ENCODE peak calls at places on chromosomes 5 and 9, in eight cellular contexts. M is suprapubic skin, F is endothelial cell, R is upper lobe of right lung, O is right atrium auricular region, L is left lung, W is HCT116, Y is Peyer's patch. K is an unnamed sample.

GRCh38 chr5:43411489-43411888 is 702 bp downstream of the CCL28 start:
- DNase-seq in M (no peak), F (no peak), R (no peak), O (no peak), L (no peak), W (no peak), Y (no peak), K (no peak)

GRCh38 chr9:77589046-77589795 is 58.9 kb downstream of the GNA14 start:
- DNase-seq in M (no peak), F (no peak), R (no peak), O (no peak), L (peak), W (no peak), Y (no peak), K (no peak)

GRCh38 chr9:127311239-127311741 is 46.7 kb downstream of the GARNL3 start:
- DNase-seq in M (no peak), F (peak), R (no peak), O (peak), L (no peak), W (peak), Y (no peak), K (no peak)

GRCh38 chr9:21813575-21814473 is 11.4 kb downstream of the MTAP start:
- DNase-seq in M (no peak), F (peak), R (no peak), O (peak), L (no peak), W (peak), Y (peak), K (no peak)

GRCh38 chr5:80915716-80916115 is 44.4 kb upstream of the RASGRF2 start:
- DNase-seq in M (no peak), F (no peak), R (no peak), O (no peak), L (no peak), W (no peak), Y (no peak), K (no peak)

GRCh38 chr9:135080286-135081263 is 6.9 kb upstream of the OLFM1 start:
- DNase-seq in M (peak), F (no peak), R (peak), O (no peak), L (peak), W (no peak), Y (no peak), K (no peak)

GRCh38 chr5:154712518-154713437 is 42.4 kb upstream of the LARP1 start:
- DNase-seq in M (no peak), F (no peak), R (peak), O (no peak), L (peak), W (peak), Y (no peak), K (peak)

GRCh38 chr9:97556721-97557605 is 55.5 kb downstream of the TMOD1 start:
- DNase-seq in M (peak), F (no peak), R (peak), O (peak), L (no peak), W (no peak), Y (no peak), K (no peak)

GRCh38 chr9:104992696-104993095 is 64.7 kb upstream of the ABCA1 start:
- DNase-seq in M (no peak), F (no peak), R (no peak), O (no peak), L (no peak), W (no peak), Y (no peak), K (no peak)

GRCh38 chr9:124665391-124666058 is 105.6 kb downstream of the NR6A1 start:
- DNase-seq in M (no peak), F (no peak), R (no peak), O (no peak), L (no peak), W (no peak), Y (no peak), K (no peak)

GRCh38 chr5:4758550-4758949 is 381.6 kb upstream of the ADAMTS16 start:
- DNase-seq in M (no peak), F (no peak), R (no peak), O (no peak), L (no peak), W (no peak), Y (no peak), K (no peak)

GRCh38 chr5:146426853-146427618 is 20.1 kb upstream of the TCERG1 start:
- DNase-seq in M (no peak), F (no peak), R (no peak), O (no peak), L (no peak), W (peak), Y (no peak), K (no peak)

GRCh38 chr5:38297830-38298608 is 39.7 kb downstream of the EGFLAM start:
- DNase-seq in M (no peak), F (no peak), R (no peak), O (no peak), L (no peak), W (no peak), Y (no peak), K (no peak)

GRCh38 chr5:80863708-80864107 is 96.5 kb upstream of the RASGRF2 start:
- DNase-seq in M (no peak), F (no peak), R (no peak), O (no peak), L (no peak), W (no peak), Y (no peak), K (no peak)

GRCh38 chr5:172425402-172425801 is 28.9 kb downstream of the SH3PXD2B start:
- DNase-seq in M (peak), F (no peak), R (no peak), O (no peak), L (no peak), W (no peak), Y (no peak), K (no peak)

GRCh38 chr9:109751253-109751652 is 28.7 kb upstream of the PALM2AKAP2 start:
- DNase-seq in M (no peak), F (no peak), R (no peak), O (no peak), L (no peak), W (no peak), Y (no peak), K (no peak)

GRCh38 chr5:172696171-172696849 is 55.2 kb downstream of the NEURL1B start:
- DNase-seq in M (no peak), F (no peak), R (no peak), O (no peak), L (no peak), W (no peak), Y (no peak), K (no peak)

GRCh38 chr9:121088576-121088975 is 13.8 kb downstream of the CNTRL start:
- DNase-seq in M (no peak), F (no peak), R (no peak), O (no peak), L (no peak), W (no peak), Y (no peak), K (no peak)

GRCh38 chr9:36298566-36298965 is 40.3 kb upstream of the GNE start:
- DNase-seq in M (no peak), F (no peak), R (no peak), O (no peak), L (no peak), W (no peak), Y (no peak), K (no peak)

GRCh38 chr5:19492861-19493260 is 495.1 kb downstream of the CDH18 start:
- DNase-seq in M (no peak), F (no peak), R (no peak), O (no peak), L (no peak), W (no peak), Y (no peak), K (no peak)

DNA sequence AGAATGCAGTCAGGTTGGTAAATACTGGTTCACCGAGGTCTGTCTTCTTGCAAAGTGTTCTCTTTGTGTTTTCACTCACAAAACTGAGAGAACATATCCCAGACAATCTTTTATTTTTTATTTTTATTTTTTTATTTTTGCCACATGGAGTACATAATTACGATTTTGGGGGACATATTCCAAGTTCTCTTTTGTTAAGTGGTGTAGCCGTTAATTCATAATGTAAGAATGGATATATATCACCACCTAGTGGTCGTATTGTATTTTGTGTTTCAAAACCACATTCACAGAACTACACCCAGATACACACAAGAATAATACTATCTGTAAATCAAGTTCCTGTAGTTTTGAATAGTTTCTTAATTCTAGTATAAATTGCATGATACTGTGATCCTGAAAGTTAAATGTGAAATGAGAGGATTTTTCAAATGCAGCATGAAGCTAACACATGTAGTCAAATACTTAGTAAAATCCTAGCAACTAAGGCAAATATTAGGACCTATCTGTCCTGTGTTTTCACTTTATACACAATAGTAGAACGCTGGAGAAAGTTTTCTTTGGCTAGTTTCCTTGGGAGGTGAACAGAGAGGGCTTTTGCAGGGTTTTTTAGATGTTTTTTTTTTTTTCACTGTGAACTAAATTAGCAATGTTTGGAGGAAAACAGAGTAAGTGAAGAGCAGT is 92.7 kb downstream of the VCAN start:
- DNase-seq in M (no peak), F (no peak), R (no peak), O (no peak), L (no peak), W (peak), Y (no peak), K (no peak)
- TF ChIP-seq CTCF in M (peak), F (peak), R (peak), O (no peak), L (peak), W (peak), Y (peak), K (peak)

DNA sequence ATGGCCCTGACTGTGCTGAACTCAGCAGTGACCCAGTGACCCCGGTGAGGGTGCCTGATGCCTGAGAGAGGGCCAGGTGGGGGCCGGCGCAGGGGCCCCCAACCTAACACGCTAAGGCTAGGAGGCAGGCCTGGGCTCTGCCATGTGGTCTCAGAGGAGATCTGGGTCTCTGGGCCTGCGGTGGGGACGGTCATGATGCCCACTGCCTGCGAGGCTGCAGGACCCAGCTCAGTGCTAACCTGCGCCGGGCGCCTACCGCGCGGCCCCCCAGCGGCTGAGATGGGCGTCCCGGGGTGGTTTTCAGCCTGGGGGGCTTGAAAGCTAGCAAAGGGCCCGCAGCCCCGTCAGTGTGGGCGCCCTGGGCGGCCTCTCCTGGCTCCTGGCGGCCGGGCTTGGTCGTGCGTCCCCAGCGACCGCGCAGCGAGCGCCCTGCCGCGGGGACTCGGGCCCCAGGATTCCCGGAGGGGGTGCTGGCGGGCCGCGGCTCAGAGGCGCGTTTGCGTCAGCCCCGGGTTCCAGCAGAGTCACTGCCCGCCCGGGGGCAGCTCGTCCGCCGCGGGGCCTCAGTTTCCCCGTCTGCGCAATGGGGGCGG is 2.5 kb downstream of the EGFL7 start:
- DNase-seq in M (no peak), F (no peak), R (no peak), O (no peak), L (no peak), W (no peak), Y (no peak), K (peak)
- TF ChIP-seq CTCF in M (peak), F (no peak), R (peak), O (no peak), L (no peak), W (no peak), Y (peak), K (peak)

GRCh38 chr5:177509361-177509951 is at the start of gene DOK3:
- DNase-seq in M (no peak), F (peak), R (peak), O (no peak), L (peak), W (no peak), Y (peak), K (no peak)

GRCh38 chr5:177508217-177508611 is 1.4 kb downstream of the DOK3 start:
- DNase-seq in M (no peak), F (no peak), R (no peak), O (no peak), L (no peak), W (no peak), Y (no peak), K (no peak)

GRCh38 chr5:177509991-177510566 is 453 bp upstream of the DOK3 start:
- DNase-seq in M (no peak), F (no peak), R (no peak), O (no peak), L (no peak), W (no peak), Y (peak), K (no peak)

GRCh38 chr5:177507596-177508216 is 1.9 kb downstream of the DOK3 start:
- DNase-seq in M (no peak), F (no peak), R (no peak), O (no peak), L (no peak), W (no peak), Y (no peak), K (no peak)

GRCh38 chr5:177508837-177509236 is 789 bp downstream of the DOK3 start:
- DNase-seq in M (no peak), F (no peak), R (no peak), O (no peak), L (no peak), W (no peak), Y (peak), K (no peak)
- TF ChIP-seq CTCF in M (no peak), F (no peak), R (no peak), O (no peak), L (no peak), W (no peak), Y (no peak), K (no peak)

GRCh38 chr5:175873090-175873454 is 1.7 kb downstream of the CPLX2 start:
- DNase-seq in M (no peak), F (peak), R (no peak), O (no peak), L (no peak), W (no peak), Y (no peak), K (no peak)
- TF ChIP-seq CTCF in M (no peak), F (no peak), R (no peak), O (no peak), L (no peak), W (no peak), Y (no peak), K (peak)

K was measured in progenitor cell of endocrine pancreas.